ENCODE peak calls at places on chromosomes 6 and 20, in four cellular contexts. B is GM23338, S is psoas muscle, Q is astrocyte. P is an unnamed sample.
A peak's percentile ranks its signal among the peaks of the same experiment; 100 is the strongest.

GRCh38 chr6:69693749-69694148 is 103.1 kb downstream of the LMBRD1 start:
- DNase-seq in B (no peak), S (no peak), Q (no peak), P (no peak)

GRCh38 chr6:3287976-3288707 is 29.4 kb downstream of the PSMG4 start:
- DNase-seq in B (no peak), S (no peak), Q (no peak), P (no peak)

GRCh38 chr20:33814238-33814712 is 3.1 kb downstream of the CHMP4B start:
- DNase-seq in B (no peak), S (no peak), Q (no peak), P (no peak)

GRCh38 chr6:31621320-31621939 is 915 bp downstream of the PRRC2A start:
- DNase-seq in B (no peak), S (no peak), Q (no peak), P (no peak)

GRCh38 chr20:58781138-58781537 is 69.6 kb downstream of the GNAS-AS1 start:
- DNase-seq in B (no peak), S (no peak), Q (no peak), P (no peak)

GRCh38 chr6:145829950-145830349 is 15.4 kb upstream of the FBXO30 start:
- DNase-seq in B (no peak), S (no peak), Q (peak; percentile 27), P (no peak)

GRCh38 chr6:93163146-93163545 is 256.2 kb downstream of the EPHA7 start:
- DNase-seq in B (no peak), S (no peak), Q (no peak), P (no peak)

GRCh38 chr20:45917790-45918141 is 5.8 kb upstream of the PLTP start:
- DNase-seq in B (no peak), S (no peak), Q (peak; percentile 33), P (no peak)

GRCh38 chr6:55047433-55048044 is 126.8 kb upstream of the HCRTR2 start:
- DNase-seq in B (no peak), S (no peak), Q (no peak), P (no peak)

GRCh38 chr6:22248513-22249308 is 48.1 kb downstream of the PRL start:
- DNase-seq in B (no peak), S (no peak), Q (peak; percentile 81), P (no peak)

GRCh38 chr20:51136326-51136725 is 113.4 kb upstream of the KCNG1 start:
- DNase-seq in B (no peak), S (no peak), Q (no peak), P (no peak)

GRCh38 chr20:47809161-47809560 is 23.9 kb upstream of the SULF2 start:
- DNase-seq in B (no peak), S (no peak), Q (no peak), P (no peak)
- H3K27me3 ChIP-seq in B (no peaks in the 10 kb centered on the region), S (peaks cover 2% of the 10 kb centered on the region), Q (peaks cover 24% of the 10 kb centered on the region), P (no peaks in the 10 kb centered on the region)

DNA sequence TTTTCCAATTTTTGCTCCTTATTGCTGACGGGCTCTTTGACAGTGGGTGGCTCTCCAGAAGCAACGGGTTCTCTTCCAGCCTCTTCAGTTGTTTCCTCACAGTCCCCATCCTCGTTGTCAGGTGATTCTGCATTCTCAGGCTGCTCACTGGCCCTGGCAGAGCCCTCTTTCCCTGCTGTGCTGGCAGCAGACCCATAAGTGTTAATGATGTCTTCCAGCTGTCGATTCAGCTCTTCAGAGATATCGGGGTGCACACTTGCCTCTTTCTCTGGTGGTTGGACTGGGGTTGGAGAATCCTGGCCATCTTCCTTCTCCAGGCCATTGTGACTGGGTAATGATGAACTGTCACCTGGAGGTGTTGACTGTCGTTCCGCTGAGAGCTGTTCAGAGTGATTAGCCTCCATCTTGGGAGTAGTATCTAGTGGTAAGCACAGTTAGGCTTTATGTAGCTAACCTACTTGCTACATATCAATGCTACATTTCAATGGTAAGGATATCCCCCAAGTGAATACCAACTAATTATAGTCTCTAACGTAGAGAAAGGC is 3.2 kb downstream of the TXLNB start:
- DNase-seq in B (no peak), S (no peak), Q (no peak), P (no peak)
- H3K4me3 ChIP-seq in B (no peak overlapping the region), S (peak overlapping the region; percentile 68), Q (no peak overlapping the region), P (no peak overlapping the region)

GRCh38 chr6:13098808-13099570 is 229.3 kb downstream of the TBC1D7 start:
- DNase-seq in B (no peak), S (no peak), Q (no peak), P (no peak)
- TF ChIP-seq CTCF in B (no peak), S (no peak), Q (no peak), P (no peak)

GRCh38 chr6:165658395-165659058 is 4.5 kb downstream of the PDE10A start:
- DNase-seq in B (no peak), S (no peak), Q (no peak), P (no peak)
- H3K27me3 ChIP-seq in B (peaks cover 68% of the 10 kb centered on the region), S (peaks cover 13% of the 10 kb centered on the region), Q (peaks cover 13% of the 10 kb centered on the region), P (peaks cover 17% of the 10 kb centered on the region)

P was measured in upper lobe of left lung.